ENCODE peak calls at places on chromosomes 4 and X, in five cellular contexts. K is SK-N-SH, R is IMR-90, J is K562, Q is A549. C is an unnamed sample.

GRCh38 chr4:6525474-6525873 is 49.5 kb upstream of the MAN2B2 start:
- DNase-seq in R (no peak), Q (no peak), J (no peak), K (no peak), C (no peak)

GRCh38 chrX:18146009-18146408 is 74.7 kb downstream of the BEND2 start:
- DNase-seq in J (no peak), Q (peak; percentile 2), K (no peak), R (no peak), C (no peak)

GRCh38 chr4:87002682-87003043 is 67.9 kb downstream of the AFF1 start:
- DNase-seq in K (no peak), J (no peak), Q (no peak), R (no peak), C (no peak)

GRCh38 chr4:7771056-7771455 is 168.6 kb downstream of the AFAP1 start:
- DNase-seq in Q (no peak), K (no peak), J (no peak), R (no peak), C (no peak)

GRCh38 chrX:44143061-44143602 is 169.9 kb upstream of the NDP start:
- DNase-seq in K (no peak), Q (no peak), R (no peak), J (no peak), C (no peak)

GRCh38 chr4:183860726-183861125 is 44.4 kb upstream of the STOX2 start:
- DNase-seq in R (no peak), J (no peak), K (no peak), Q (no peak), C (no peak)

GRCh38 chrX:103101280-103102042 is 8.5 kb upstream of the NXF3 start:
- DNase-seq in K (no peak), J (peak; percentile 62), Q (no peak), R (no peak), C (no peak)

GRCh38 chr4:144594471-144594986 is 51.4 kb upstream of the HHIP start:
- DNase-seq in Q (no peak), R (peak; percentile 25), K (no peak), J (no peak), C (no peak)

GRCh38 chr4:168839758-168840385 is 170.2 kb downstream of the CBR4 start:
- DNase-seq in R (no peak), J (no peak), Q (no peak), K (no peak), C (no peak)

GRCh38 chrX:63754141-63754859 is 30.7 kb downstream of the ARHGEF9 start:
- DNase-seq in K (no peak), Q (no peak), J (no peak), R (peak; percentile 15), C (no peak)

GRCh38 chr4:7487998-7488671 is 53.4 kb upstream of the PSAPL1 start:
- DNase-seq in K (no peak), R (no peak), J (no peak), Q (no peak), C (no peak)

GRCh38 chr4:38788327-38788726 is 5.5 kb upstream of the TLR10 start:
- DNase-seq in Q (peak; percentile 70), J (no peak), K (no peak), R (peak; percentile 63), C (no peak)

GRCh38 chr4:16294455-16294854 is 68.2 kb upstream of the TAPT1 start:
- DNase-seq in J (no peak), Q (no peak), K (no peak), R (peak; percentile 52), C (no peak)

GRCh38 chrX:39676434-39676833 is 421.3 kb downstream of the BCOR start:
- DNase-seq in Q (no peak), K (no peak), R (no peak), J (no peak), C (no peak)

GRCh38 chrX:134688181-134688580 is 29.9 kb upstream of the PLAC1 start:
- DNase-seq in K (no peak), Q (no peak), R (no peak), J (no peak), C (no peak)

GRCh38 chr4:174324725-174325124 is 41.0 kb downstream of the CEP44 start:
- DNase-seq in Q (no peak), R (peak; percentile 52), J (peak; percentile 18), K (no peak), C (no peak)

GRCh38 chrX:12949927-12950656 is 24.8 kb upstream of the TMSB4X start:
- DNase-seq in Q (no peak), J (peak; percentile 71), K (no peak), R (peak; percentile 92), C (peak; percentile 99)

GRCh38 chr4:88600129-88600849 is 8.0 kb downstream of the HERC3 start:
- DNase-seq in K (no peak), J (no peak), R (peak; percentile 95), Q (peak; percentile 40), C (no peak)

GRCh38 chrX:155959018-155959587 is 38.4 kb upstream of the IL9R start:
- DNase-seq in K (no peak), J (no peak), Q (no peak), R (no peak), C (no peak)

GRCh38 chrX:110992611-110993010 is 103.4 kb upstream of the PAK3 start:
- DNase-seq in K (peak; percentile 24), Q (peak; percentile 21), R (peak; percentile 13), J (peak; percentile 29), C (no peak)

GRCh38 chr4:11623726-11624037 is 195.0 kb upstream of the HS3ST1 start:
- DNase-seq in J (no peak), K (no peak), Q (peak; percentile 55), R (peak; percentile 27), C (no peak)

GRCh38 chr4:11622961-11623725 is 194.4 kb upstream of the HS3ST1 start:
- DNase-seq in Q (no peak), J (no peak), R (no peak), K (no peak), C (no peak)

GRCh38 chr4:11626046-11626445 is 197.4 kb upstream of the HS3ST1 start:
- DNase-seq in J (no peak), R (no peak), K (no peak), Q (no peak), C (no peak)

GRCh38 chr4:11625206-11625605 is 196.5 kb upstream of the HS3ST1 start:
- DNase-seq in R (no peak), J (no peak), Q (no peak), K (no peak), C (no peak)

GRCh38 chr4:11624370-11624769 is 195.7 kb upstream of the HS3ST1 start:
- DNase-seq in R (no peak), Q (no peak), K (no peak), J (no peak), C (no peak)
- TF ChIP-seq RCOR1 in R (no peak), Q (no peak), K (no peak), J (no peak), C (no peak)

GRCh38 chr4:121827851-121828250 is 4.2 kb upstream of the CCNA2 start:
- DNase-seq in K (no peak), Q (peak; percentile 0), R (peak; percentile 64), J (peak; percentile 26), C (no peak)
- TF ChIP-seq RCOR1 in K (no peak), Q (no peak), R (no peak), J (peak; percentile 54), C (no peak)

GRCh38 chr4:140020457-140021361 is 133.3 kb downstream of the MAML3 start:
- DNase-seq in J (no peak), K (no peak), R (peak; percentile 17), Q (peak; percentile 86), C (no peak)
- TF ChIP-seq RCOR1 in J (no peak), K (no peak), R (no peak), Q (no peak), C (no peak)

DNA sequence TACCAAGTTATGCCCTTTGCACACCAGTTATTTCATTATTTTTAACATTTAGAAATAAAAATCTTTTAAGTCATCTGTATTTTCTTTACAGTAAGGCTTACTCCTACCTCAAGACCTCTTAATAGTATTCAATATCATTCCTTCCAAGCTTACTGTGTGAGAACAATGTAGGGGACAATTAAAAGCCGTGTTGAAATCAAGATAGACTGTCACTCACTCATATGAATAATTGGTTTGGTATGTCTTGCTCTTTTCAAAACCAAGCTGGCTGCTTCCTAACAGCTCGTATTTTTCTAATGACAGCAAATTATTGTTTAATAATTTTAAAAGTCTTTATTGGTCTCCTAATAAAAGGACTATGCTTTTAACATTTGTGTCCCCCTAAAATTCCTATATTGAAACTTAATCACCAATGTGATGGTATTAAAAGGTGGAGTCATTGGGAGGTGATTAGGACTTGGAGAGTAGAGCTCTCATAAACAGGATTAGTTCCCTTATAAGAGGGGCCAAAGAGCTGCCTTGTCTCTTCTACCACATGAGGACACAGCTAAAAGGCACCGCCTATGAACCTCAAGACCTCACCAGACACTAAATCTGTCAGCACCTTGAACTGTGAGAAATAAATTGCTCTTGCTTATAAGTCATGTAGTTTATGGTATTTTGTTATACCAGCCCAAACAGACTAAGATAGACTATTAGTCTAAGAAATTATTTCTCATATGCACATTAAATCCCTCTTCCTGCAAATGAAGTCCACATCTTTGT is 4.1 kb downstream of the ABCB7 start:
- DNase-seq in K (no peak), R (no peak), Q (no peak), J (no peak), C (no peak)
- TF ChIP-seq RCOR1 in K (no peak), R (no peak), Q (no peak), J (no peak), C (no peak)

GRCh38 chr4:147492761-147493160 is 11.9 kb downstream of the EDNRA start:
- DNase-seq in J (no peak), Q (no peak), R (peak; percentile 87), K (no peak), C (peak; percentile 27)
- TF ChIP-seq RCOR1 in J (no peak), Q (no peak), R (no peak), K (no peak), C (no peak)

GRCh38 chr4:165606465-165607205 is 227.8 kb downstream of the CPE start:
- DNase-seq in J (no peak), R (no peak), Q (no peak), K (no peak), C (no peak)

GRCh38 chr4:165605811-165606210 is 227.0 kb downstream of the CPE start:
- DNase-seq in Q (no peak), J (no peak), K (no peak), R (no peak), C (no peak)

GRCh38 chr4:165609653-165610052 is 230.8 kb downstream of the CPE start:
- DNase-seq in K (no peak), Q (no peak), J (no peak), R (no peak), C (no peak)

GRCh38 chr4:165600959-165601674 is 222.3 kb downstream of the CPE start:
- DNase-seq in J (no peak), Q (no peak), R (no peak), K (no peak), C (no peak)

DNA sequence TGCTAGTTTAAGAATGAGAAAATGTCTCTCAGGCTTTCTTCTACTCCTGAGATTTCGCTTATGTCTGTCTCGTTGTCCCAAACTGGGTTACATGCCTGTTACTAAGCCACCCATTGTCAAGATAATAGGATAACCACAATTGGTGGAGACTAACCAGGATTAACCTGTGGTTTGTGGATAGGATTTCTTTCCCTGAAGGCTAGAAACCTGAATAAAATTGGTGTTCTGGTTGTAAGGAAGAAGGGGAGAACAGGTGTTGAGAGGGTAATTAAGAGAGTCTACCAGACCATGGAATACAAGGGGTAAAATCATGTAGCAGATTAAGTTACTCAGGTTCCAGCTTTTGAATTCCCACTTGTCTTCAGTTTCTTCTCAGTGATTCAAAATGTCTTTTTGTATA is 225.4 kb downstream of the CPE start:
- DNase-seq in J (no peak), K (no peak), R (no peak), Q (no peak), C (no peak)
- TF ChIP-seq RCOR1 in J (no peak), K (no peak), R (no peak), Q (no peak), C (no peak)

GRCh38 chr4:151688003-151688784 is 72.6 kb downstream of the GATB start:
- DNase-seq in Q (no peak), K (no peak), R (peak; percentile 38), J (no peak), C (no peak)
- TF ChIP-seq RCOR1 in Q (no peak), K (no peak), R (no peak), J (no peak), C (no peak)